ENCODE peak calls at places on chromosome 7, in ten cellular contexts. Y, W, J, Q, R, D, H, C, V and I are unnamed samples.

GRCh38 chr7:108294595-108294994 is 161.6 kb downstream of the NRCAM start:
- DNase-seq in Y (no peak), W (no peak), J (peak; percentile 81), Q (peak; percentile 23), R (no peak), D (no peak), H (no peak), C (no peak), V (no peak), I (no peak)

GRCh38 chr7:105046414-105046813 is 32.4 kb downstream of the KMT2E start:
- DNase-seq in Y (no peak), W (no peak), J (no peak), Q (no peak), R (no peak), D (no peak), H (no peak), C (no peak), V (no peak), I (no peak)

GRCh38 chr7:54885285-54885684 is 126.3 kb upstream of the SEC61G start:
- DNase-seq in Y (no peak), W (no peak), J (no peak), Q (no peak), R (no peak), D (no peak), H (no peak), C (no peak), V (no peak), I (no peak)

GRCh38 chr7:95141755-95142154 is 182.6 kb downstream of the PON1 start:
- DNase-seq in Y (no peak), W (no peak), J (no peak), Q (no peak), R (no peak), D (no peak), H (no peak), C (peak; percentile 61), V (no peak), I (no peak)

GRCh38 chr7:68269410-68269809 is 1272.8 kb downstream of the TYW1 start:
- DNase-seq in Y (no peak), W (no peak), J (no peak), Q (no peak), R (no peak), D (no peak), H (no peak), C (no peak), V (no peak), I (no peak)

GRCh38 chr7:96479015-96479645 is 157.2 kb upstream of the SLC25A13 start:
- DNase-seq in Y (no peak), W (no peak), J (no peak), Q (no peak), R (no peak), D (no peak), H (no peak), C (no peak), V (no peak), I (no peak)

GRCh38 chr7:47190462-47190861 is 391.4 kb downstream of the TNS3 start:
- DNase-seq in Y (no peak), W (no peak), J (no peak), Q (no peak), R (no peak), D (no peak), H (no peak), C (no peak), V (no peak), I (no peak)

GRCh38 chr7:48173983-48174382 is 2.7 kb downstream of the ABCA13 start:
- DNase-seq in Y (no peak), W (no peak), J (no peak), Q (no peak), R (no peak), D (no peak), H (no peak), C (no peak), V (no peak), I (no peak)

GRCh38 chr7:152145853-152146466 is 120.5 kb downstream of the GALNT11 start:
- DNase-seq in Y (peak; percentile 41), W (no peak), J (peak; percentile 40), Q (no peak), R (no peak), D (no peak), H (peak; percentile 28), C (peak; percentile 64), V (no peak), I (peak; percentile 52)

GRCh38 chr7:117124585-117125220 is 171.4 kb downstream of the ST7 start:
- DNase-seq in Y (peak; percentile 14), W (peak; percentile 61), J (peak; percentile 98), Q (no peak), R (peak; percentile 23), D (no peak), H (no peak), C (peak; percentile 94), V (peak; percentile 83), I (no peak)

GRCh38 chr7:129950191-129950940 is 2.4 kb downstream of the UBE2H start:
- DNase-seq in Y (no peak), W (no peak), J (peak; percentile 41), Q (peak; percentile 53), R (no peak), D (no peak), H (no peak), C (peak; percentile 38), V (no peak), I (peak; percentile 50)

GRCh38 chr7:12864470-12865046 is 177.1 kb downstream of the ARL4A start:
- DNase-seq in Y (no peak), W (no peak), J (no peak), Q (no peak), R (no peak), D (peak; percentile 44), H (no peak), C (no peak), V (no peak), I (no peak)

GRCh38 chr7:155769701-155770100 is 42.6 kb downstream of the SHH start:
- DNase-seq in Y (no peak), W (no peak), J (no peak), Q (no peak), R (no peak), D (no peak), H (no peak), C (no peak), V (no peak), I (no peak)

GRCh38 chr7:46178685-46179084 is 257.6 kb upstream of the IGFBP3 start:
- DNase-seq in Y (no peak), W (no peak), J (no peak), Q (no peak), R (no peak), D (no peak), H (no peak), C (peak; percentile 20), V (no peak), I (no peak)

GRCh38 chr7:125255793-125256192 is 326.2 kb upstream of the POT1 start:
- DNase-seq in Y (no peak), W (no peak), J (peak; percentile 41), Q (no peak), R (no peak), D (no peak), H (no peak), C (no peak), V (no peak), I (no peak)

GRCh38 chr7:133977409-133978274 is 149.5 kb upstream of the LRGUK start:
- DNase-seq in Y (no peak), W (no peak), J (no peak), Q (no peak), R (no peak), D (no peak), H (no peak), C (no peak), V (no peak), I (no peak)

GRCh38 chr7:26688388-26688787 is 176.0 kb downstream of the SKAP2 start:
- DNase-seq in Y (no peak), W (no peak), J (no peak), Q (no peak), R (no peak), D (no peak), H (no peak), C (no peak), V (no peak), I (no peak)